ENCODE peak calls at places on chromosomes 5 and 9, in ten cellular contexts. K, N, Q, C, E, A, X, L, P and H are unnamed samples. For H3K36me3, the result is how much of the 10 kb centered on the place peaks cover.

GRCh38 chr5:126561908-126562307 is 33.1 kb downstream of the ALDH7A1 start:
- DNase-seq in K (no peak), N (no peak), Q (no peak), C (no peak), E (no peak), A (no peak), X (no peak), L (no peak), P (no peak), H (no peak)

GRCh38 chr9:121581775-121582600 is 69.4 kb upstream of the DAB2IP start:
- DNase-seq in K (peak), N (no peak), Q (no peak), C (no peak), E (no peak), A (no peak), X (no peak), L (no peak), P (no peak), H (no peak)

GRCh38 chr5:150598046-150598445 is 42.4 kb upstream of the SYNPO start:
- DNase-seq in K (no peak), N (no peak), Q (no peak), C (no peak), E (no peak), A (no peak), X (no peak), L (no peak), P (no peak), H (peak)

GRCh38 chr5:32329395-32329834 is 16.7 kb upstream of the MTMR12 start:
- DNase-seq in K (peak), N (peak), Q (peak), C (peak), E (peak), A (peak), X (no peak), L (peak), P (peak), H (peak)

GRCh38 chr5:15694694-15695093 is 194.7 kb downstream of the FBXL7 start:
- DNase-seq in K (no peak), N (no peak), Q (no peak), C (no peak), E (no peak), A (no peak), X (no peak), L (no peak), P (no peak), H (no peak)

GRCh38 chr9:886886-887285 is 45.4 kb downstream of the DMRT1 start:
- DNase-seq in K (no peak), N (no peak), Q (no peak), C (no peak), E (no peak), A (no peak), X (no peak), L (no peak), P (no peak), H (no peak)

GRCh38 chr5:137960141-137960540 is 70.9 kb downstream of the PKD2L2 start:
- DNase-seq in K (no peak), N (no peak), Q (no peak), C (no peak), E (no peak), A (no peak), X (no peak), L (no peak), P (no peak), H (no peak)

GRCh38 chr9:119412399-119412798 is 43.2 kb upstream of the BRINP1 start:
- DNase-seq in K (no peak), N (no peak), Q (no peak), C (peak), E (peak), A (no peak), X (no peak), L (no peak), P (no peak), H (no peak)

GRCh38 chr5:149015126-149015525 is 47.7 kb downstream of the SH3TC2 start:
- DNase-seq in K (no peak), N (no peak), Q (no peak), C (no peak), E (no peak), A (no peak), X (no peak), L (no peak), P (no peak), H (no peak)

GRCh38 chr5:64166201-64166959 is 737 bp downstream of the RNF180 start:
- DNase-seq in K (no peak), N (peak), Q (no peak), C (no peak), E (no peak), A (no peak), X (no peak), L (no peak), P (no peak), H (peak)

GRCh38 chr9:20697021-20697719 is 13.1 kb downstream of the FOCAD start:
- DNase-seq in K (no peak), N (no peak), Q (no peak), C (no peak), E (no peak), A (no peak), X (no peak), L (no peak), P (no peak), H (no peak)

GRCh38 chr9:38144421-38144820 is 75.4 kb upstream of the SHB start:
- DNase-seq in K (no peak), N (no peak), Q (no peak), C (peak), E (peak), A (no peak), X (no peak), L (no peak), P (no peak), H (no peak)

GRCh38 chr9:114163517-114163924 is 8.2 kb downstream of the COL27A1 start:
- DNase-seq in K (peak), N (no peak), Q (no peak), C (no peak), E (no peak), A (no peak), X (no peak), L (peak), P (no peak), H (no peak)

GRCh38 chr5:122774519-122774860 is 390 bp upstream of the SNX2 start:
- DNase-seq in K (no peak), N (no peak), Q (no peak), C (no peak), E (no peak), A (no peak), X (no peak), L (no peak), P (no peak), H (no peak)

GRCh38 chr9:91247278-91247677 is 114.4 kb downstream of the AUH start:
- DNase-seq in K (no peak), N (no peak), Q (no peak), C (no peak), E (no peak), A (no peak), X (no peak), L (no peak), P (no peak), H (no peak)

GRCh38 chr9:33687779-33688178 is 107.6 kb upstream of the PRSS3 start:
- DNase-seq in K (no peak), N (no peak), Q (no peak), C (no peak), E (no peak), A (no peak), X (no peak), L (no peak), P (no peak), H (no peak)

GRCh38 chr5:28975508-28975907 is 1937.1 kb upstream of the CDH9 start:
- DNase-seq in K (no peak), N (no peak), Q (no peak), C (no peak), E (no peak), A (no peak), X (no peak), L (no peak), P (no peak), H (no peak)

GRCh38 chr9:106816524-106816923 is 46.4 kb upstream of the ZNF462 start:
- DNase-seq in K (no peak), N (no peak), Q (no peak), C (no peak), E (no peak), A (no peak), X (no peak), L (no peak), P (no peak), H (no peak)

GRCh38 chr5:28779161-28779754 is 1740.9 kb upstream of the CDH9 start:
- DNase-seq in K (no peak), N (no peak), Q (no peak), C (peak), E (no peak), A (no peak), X (no peak), L (no peak), P (no peak), H (no peak)

GRCh38 chr5:58255970-58256369 is 203.9 kb downstream of the PLK2 start:
- DNase-seq in K (no peak), N (no peak), Q (no peak), C (peak), E (no peak), A (no peak), X (no peak), L (no peak), P (no peak), H (no peak)

GRCh38 chr9:37371565-37372464 is 50.7 kb upstream of the GRHPR start:
- DNase-seq in K (no peak), N (no peak), Q (no peak), C (no peak), E (no peak), A (peak), X (no peak), L (no peak), P (no peak), H (no peak)

GRCh38 chr5:65012411-65012972 is 243.8 kb downstream of the CWC27 start:
- DNase-seq in K (no peak), N (no peak), Q (no peak), C (no peak), E (no peak), A (no peak), X (no peak), L (no peak), P (no peak), H (no peak)

GRCh38 chr5:123540534-123540933 is 28.6 kb downstream of the CSNK1G3 start:
- DNase-seq in K (no peak), N (no peak), Q (no peak), C (no peak), E (no peak), A (no peak), X (no peak), L (no peak), P (no peak), H (no peak)

GRCh38 chr9:23117621-23118020 is 671.0 kb downstream of the DMRTA1 start:
- DNase-seq in K (no peak), N (no peak), Q (no peak), C (peak), E (no peak), A (no peak), X (no peak), L (no peak), P (no peak), H (no peak)

GRCh38 chr9:80485420-80485819 is 913.7 kb downstream of the TLE4 start:
- DNase-seq in K (no peak), N (no peak), Q (no peak), C (no peak), E (no peak), A (no peak), X (no peak), L (no peak), P (no peak), H (no peak)

GRCh38 chr5:60943624-60944023 is 1.2 kb downstream of the ERCC8 start:
- DNase-seq in K (no peak), N (no peak), Q (no peak), C (peak), E (no peak), A (no peak), X (no peak), L (no peak), P (no peak), H (no peak)

GRCh38 chr9:83473488-83473971 is 64.7 kb downstream of the FRMD3 start:
- DNase-seq in K (no peak), N (no peak), Q (peak), C (no peak), E (peak), A (no peak), X (no peak), L (no peak), P (no peak), H (no peak)

GRCh38 chr5:125484272-125485002 is 738.0 kb upstream of the ZNF608 start:
- DNase-seq in K (peak), N (peak), Q (no peak), C (peak), E (no peak), A (no peak), X (peak), L (peak), P (peak), H (no peak)

GRCh38 chr5:136621743-136622142 is 256.4 kb upstream of the TRPC7 start:
- DNase-seq in K (no peak), N (no peak), Q (no peak), C (no peak), E (no peak), A (no peak), X (no peak), L (no peak), P (no peak), H (no peak)

GRCh38 chr5:135466178-135467050 is 14.3 kb upstream of the TIFAB start:
- DNase-seq in K (peak), N (peak), Q (peak), C (peak), E (peak), A (peak), X (peak), L (peak), P (peak), H (peak)

GRCh38 chr9:134818000-134818568 is 62.5 kb upstream of the FCN2 start:
- DNase-seq in K (no peak), N (no peak), Q (no peak), C (no peak), E (no peak), A (no peak), X (no peak), L (no peak), P (no peak), H (no peak)
- H3K36me3 ChIP-seq in K (under half), N (half or more), Q (under half), C (under half), E (under half), A (under half), X (under half), L (under half), P (under half), H (under half)

GRCh38 chr5:108372369-108372768 is 9.5 kb downstream of the FBXL17 start:
- DNase-seq in K (no peak), N (no peak), Q (no peak), C (no peak), E (no peak), A (no peak), X (no peak), L (no peak), P (no peak), H (no peak)
- H3K36me3 ChIP-seq in K (under half), N (under half), Q (under half), C (under half), E (under half), A (under half), X (under half), L (under half), P (under half), H (under half)

DNA sequence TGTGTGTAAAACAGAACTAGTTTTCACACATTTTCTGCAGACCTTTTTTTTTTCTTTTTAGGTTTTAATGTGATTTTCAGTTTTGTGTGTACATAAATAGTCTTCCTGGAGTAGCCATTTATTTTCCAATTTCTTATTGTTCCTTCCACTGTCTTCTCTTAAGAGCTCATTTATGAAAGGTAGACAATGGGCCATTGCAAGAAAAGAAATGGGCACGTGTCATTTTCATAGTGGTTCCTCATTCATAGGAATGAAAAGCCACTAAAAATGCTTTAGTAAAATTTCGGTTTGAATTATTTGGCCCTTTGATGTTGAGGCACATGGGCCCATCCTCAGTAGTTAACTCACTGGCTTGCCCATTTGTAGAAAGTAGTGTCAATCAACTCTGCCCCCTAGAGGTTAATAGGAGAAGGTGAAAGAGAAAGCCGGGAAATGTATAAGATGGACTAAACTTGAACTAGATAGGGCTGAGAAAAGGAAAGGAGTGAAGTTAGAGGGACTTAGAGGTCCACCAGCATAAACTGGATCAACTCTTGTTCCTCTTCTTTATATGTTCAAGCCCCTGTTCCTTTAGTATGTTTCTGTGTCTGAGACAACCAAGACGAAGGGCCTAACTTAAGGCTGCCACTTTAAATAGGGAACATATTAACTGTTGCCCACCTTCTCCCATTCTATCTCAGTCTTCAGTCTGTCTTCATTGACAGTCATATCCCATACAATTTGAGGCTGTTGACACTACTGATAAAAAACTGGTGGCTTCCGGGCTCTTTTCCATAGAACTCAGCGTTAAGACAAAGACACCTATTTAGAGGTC is 72.6 kb downstream of the SMARCA2 start:
- DNase-seq in K (no peak), N (no peak), Q (peak), C (peak), E (no peak), A (no peak), X (no peak), L (no peak), P (peak), H (no peak)
- H3K36me3 ChIP-seq in K (under half), N (half or more), Q (half or more), C (under half), E (under half), A (under half), X (under half), L (half or more), P (under half), H (half or more)

GRCh38 chr5:1319436-1320343 is 24.8 kb upstream of the TERT start:
- DNase-seq in K (no peak), N (no peak), Q (no peak), C (no peak), E (peak), A (no peak), X (no peak), L (peak), P (no peak), H (peak)

GRCh38 chr5:1316588-1316902 is 21.7 kb upstream of the TERT start:
- DNase-seq in K (no peak), N (no peak), Q (no peak), C (no peak), E (no peak), A (no peak), X (no peak), L (no peak), P (no peak), H (no peak)

GRCh38 chr5:1318659-1319251 is 23.9 kb upstream of the TERT start:
- DNase-seq in K (no peak), N (no peak), Q (no peak), C (no peak), E (peak), A (no peak), X (no peak), L (peak), P (no peak), H (peak)

GRCh38 chr5:1316941-1317340 is 22.1 kb upstream of the TERT start:
- DNase-seq in K (no peak), N (no peak), Q (no peak), C (no peak), E (peak), A (no peak), X (no peak), L (no peak), P (no peak), H (peak)

DNA sequence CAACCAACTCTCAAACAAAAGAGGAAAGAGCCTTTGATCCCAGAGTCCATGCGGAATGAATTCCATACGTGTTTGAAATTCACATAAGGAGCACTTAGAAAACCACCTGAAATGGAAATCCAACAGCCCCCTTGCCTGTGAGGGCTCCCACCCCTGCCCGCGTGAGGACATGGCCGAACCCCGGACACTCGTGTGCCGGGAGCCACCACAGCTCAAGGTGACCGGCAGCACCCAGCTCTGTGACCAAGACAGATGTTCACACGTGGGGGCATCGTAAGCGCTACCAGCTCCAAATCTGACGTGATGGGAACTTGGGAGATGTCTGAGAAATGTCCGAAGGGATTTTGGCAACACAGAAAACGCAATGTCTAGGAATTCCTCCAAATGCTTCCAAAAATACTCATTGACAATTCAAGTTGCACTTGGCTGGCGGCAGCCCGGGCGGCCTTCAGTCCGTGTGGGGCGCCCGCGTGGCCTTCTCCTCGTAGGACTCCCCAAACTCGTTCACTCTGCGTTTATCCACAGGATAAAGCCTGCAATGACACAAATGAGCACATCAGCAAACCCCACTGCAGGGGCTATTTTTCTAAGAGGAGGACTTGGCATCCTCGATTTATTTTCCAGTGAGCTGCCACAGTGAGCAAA is 23.2 kb upstream of the TERT start:
- DNase-seq in K (no peak), N (no peak), Q (no peak), C (no peak), E (peak), A (no peak), X (no peak), L (peak), P (no peak), H (peak)
- H3K36me3 ChIP-seq in K (under half), N (half or more), Q (under half), C (under half), E (under half), A (under half), X (under half), L (half or more), P (under half), H (half or more)

DNA sequence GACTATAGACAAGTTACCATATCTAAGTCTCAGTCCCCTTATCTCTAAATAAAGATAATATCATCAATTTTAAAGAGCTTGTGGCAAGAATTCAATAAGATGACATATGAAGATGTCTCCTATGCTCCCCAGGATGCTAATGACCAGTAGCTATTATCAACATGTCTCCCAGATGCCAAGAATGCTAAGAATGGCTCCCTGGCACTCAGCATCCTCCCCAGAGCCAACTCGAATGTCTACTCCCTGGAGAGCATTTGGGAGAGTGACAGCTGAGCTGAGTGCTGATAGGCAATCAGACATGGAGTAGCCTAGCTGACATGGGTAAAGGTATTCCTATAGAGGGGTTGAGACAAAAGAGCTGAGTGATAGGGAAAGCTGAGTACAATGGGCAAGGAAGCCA is 15.9 kb downstream of the P4HA2 start:
- DNase-seq in K (no peak), N (peak), Q (no peak), C (no peak), E (no peak), A (no peak), X (no peak), L (no peak), P (no peak), H (no peak)
- H3K36me3 ChIP-seq in K (under half), N (half or more), Q (under half), C (under half), E (under half), A (under half), X (under half), L (half or more), P (under half), H (under half)

DNA sequence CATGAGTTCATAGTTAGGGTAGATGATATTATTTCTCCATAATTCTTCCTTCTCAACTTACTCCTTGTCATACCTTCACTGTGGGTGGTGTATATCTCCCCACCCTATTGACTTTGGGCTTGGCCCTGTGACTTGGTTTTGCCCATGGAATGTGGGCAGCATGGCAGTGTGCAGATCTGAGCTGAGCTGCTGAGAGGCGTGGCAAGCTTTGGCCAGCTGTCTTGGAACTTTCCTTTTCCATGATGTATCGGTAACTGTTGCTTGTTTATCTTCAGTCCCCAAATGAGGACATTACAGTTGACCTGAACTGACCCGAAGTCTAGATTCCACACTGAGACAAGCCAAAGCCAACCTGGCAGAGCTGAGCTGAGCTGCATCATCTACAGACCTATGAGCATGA is 70.4 kb downstream of the RALGPS1 start:
- DNase-seq in K (peak), N (no peak), Q (no peak), C (peak), E (no peak), A (no peak), X (peak), L (no peak), P (peak), H (no peak)
- H3K36me3 ChIP-seq in K (under half), N (under half), Q (under half), C (under half), E (under half), A (under half), X (under half), L (under half), P (under half), H (under half)